ENCODE peak calls at places on chromosomes 11 and 22, in six cellular contexts. Y is GM12892, J is SK-N-SH, O is K562, W is HepG2, Q is H1. N is an unnamed sample.

GRCh38 chr11:130308925-130309324 is 5.8 kb downstream of the ZBTB44 start:
- DNase-seq in Q (no peak), W (no peak), O (peak), Y (no peak), J (no peak), N (no peak)

GRCh38 chr11:11786771-11787170 is 55.0 kb upstream of the USP47 start:
- DNase-seq in J (no peak), Y (no peak), W (no peak), O (no peak), Q (no peak), N (no peak)

GRCh38 chr11:16785520-16786128 is 47.2 kb downstream of the C11orf58 start:
- DNase-seq in W (peak), O (peak), Y (peak), J (peak), Q (peak), N (peak)

GRCh38 chr11:36280531-36280930 is 8.7 kb downstream of the COMMD9 start:
- DNase-seq in J (no peak), O (no peak), W (no peak), Y (no peak), Q (no peak), N (no peak)

GRCh38 chr22:24594569-24595120 is 1.8 kb upstream of the LRRC75B start:
- DNase-seq in W (no peak), Q (no peak), Y (no peak), O (no peak), J (peak), N (no peak)

GRCh38 chr11:114111369-114112042 is 52.0 kb downstream of the ZBTB16 start:
- DNase-seq in W (no peak), J (no peak), O (no peak), Y (no peak), Q (no peak), N (no peak)

GRCh38 chr11:65442952-65443351 is 20.4 kb downstream of the NEAT1 start:
- DNase-seq in Y (no peak), J (no peak), O (no peak), W (no peak), Q (no peak), N (no peak)

GRCh38 chr22:46087816-46088277 is 62.5 kb upstream of the PPARA start:
- DNase-seq in O (peak), Y (no peak), J (peak), W (no peak), Q (no peak), N (no peak)

GRCh38 chr11:18633256-18634139 is 644 bp downstream of the SPTY2D1 start:
- DNase-seq in Y (no peak), Q (no peak), J (peak), W (no peak), O (no peak), N (peak)

GRCh38 chr22:27797793-27798525 is 3.6 kb downstream of the MN1 start:
- DNase-seq in Y (no peak), W (no peak), Q (no peak), J (no peak), O (no peak), N (no peak)

GRCh38 chr11:97948793-97949192 is 1072.0 kb upstream of the CNTN5 start:
- DNase-seq in Q (no peak), Y (no peak), O (no peak), J (no peak), W (no peak), N (no peak)

GRCh38 chr11:20047006-20047405 is 113.3 kb downstream of the DBX1 start:
- DNase-seq in W (no peak), Y (no peak), J (no peak), O (no peak), Q (no peak), N (no peak)

GRCh38 chr22:19143967-19144400 is 467 bp downstream of the ESS2 start:
- DNase-seq in W (no peak), Y (no peak), Q (no peak), O (peak), J (no peak), N (no peak)
- TF ChIP-seq TAF1 in W (no peak), Y (no peak), Q (no peak), O (no peak), J (no peak), N (no peak)

DNA sequence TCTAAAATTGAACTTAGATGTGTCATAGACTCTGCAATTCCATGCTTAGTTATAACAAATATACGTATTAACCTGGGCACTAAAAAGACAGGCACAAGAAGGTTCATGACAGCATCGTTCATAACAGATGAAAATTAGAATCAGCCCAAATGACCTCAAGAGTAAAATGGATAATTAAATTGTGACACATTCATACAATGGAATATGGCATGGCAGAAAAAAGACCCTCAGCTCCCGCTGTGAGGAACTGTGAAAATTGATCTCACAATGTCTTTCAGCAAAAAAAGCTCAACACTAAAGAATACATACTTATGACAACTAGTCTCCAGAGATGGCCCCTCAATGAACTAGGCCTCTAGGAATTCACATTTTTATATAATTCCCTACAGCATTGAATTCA is 386.0 kb downstream of the GUCY1A2 start:
- DNase-seq in W (no peak), Y (no peak), J (no peak), O (no peak), Q (no peak), N (no peak)
- TF ChIP-seq TAF1 in W (no peak), Y (no peak), J (no peak), O (no peak), Q (no peak), N (no peak)

GRCh38 chr11:9802291-9802861 is 138.5 kb downstream of the SWAP70 start:
- DNase-seq in Q (no peak), J (peak), Y (no peak), W (no peak), O (no peak), N (no peak)
- TF ChIP-seq TAF1 in Q (no peak), J (no peak), Y (no peak), W (no peak), O (no peak), N (no peak)

GRCh38 chr11:85171648-85172257 is 455.4 kb downstream of the DLG2 start:
- DNase-seq in O (no peak), W (no peak), J (no peak), Q (no peak), Y (no peak), N (no peak)

GRCh38 chr11:85165819-85166218 is 461.3 kb downstream of the DLG2 start:
- DNase-seq in W (no peak), Y (no peak), Q (no peak), O (no peak), J (no peak), N (no peak)

GRCh38 chr11:85167038-85167437 is 460.1 kb downstream of the DLG2 start:
- DNase-seq in Q (no peak), Y (no peak), O (no peak), W (no peak), J (no peak), N (no peak)

GRCh38 chr11:85167471-85167870 is 459.7 kb downstream of the DLG2 start:
- DNase-seq in W (no peak), Y (no peak), Q (no peak), J (no peak), O (no peak), N (no peak)

GRCh38 chr11:85170184-85170583 is 457.0 kb downstream of the DLG2 start:
- DNase-seq in Y (no peak), Q (no peak), W (no peak), J (no peak), O (no peak), N (no peak)
- TF ChIP-seq TAF1 in Y (no peak), Q (no peak), W (no peak), J (no peak), O (no peak), N (no peak)

DNA sequence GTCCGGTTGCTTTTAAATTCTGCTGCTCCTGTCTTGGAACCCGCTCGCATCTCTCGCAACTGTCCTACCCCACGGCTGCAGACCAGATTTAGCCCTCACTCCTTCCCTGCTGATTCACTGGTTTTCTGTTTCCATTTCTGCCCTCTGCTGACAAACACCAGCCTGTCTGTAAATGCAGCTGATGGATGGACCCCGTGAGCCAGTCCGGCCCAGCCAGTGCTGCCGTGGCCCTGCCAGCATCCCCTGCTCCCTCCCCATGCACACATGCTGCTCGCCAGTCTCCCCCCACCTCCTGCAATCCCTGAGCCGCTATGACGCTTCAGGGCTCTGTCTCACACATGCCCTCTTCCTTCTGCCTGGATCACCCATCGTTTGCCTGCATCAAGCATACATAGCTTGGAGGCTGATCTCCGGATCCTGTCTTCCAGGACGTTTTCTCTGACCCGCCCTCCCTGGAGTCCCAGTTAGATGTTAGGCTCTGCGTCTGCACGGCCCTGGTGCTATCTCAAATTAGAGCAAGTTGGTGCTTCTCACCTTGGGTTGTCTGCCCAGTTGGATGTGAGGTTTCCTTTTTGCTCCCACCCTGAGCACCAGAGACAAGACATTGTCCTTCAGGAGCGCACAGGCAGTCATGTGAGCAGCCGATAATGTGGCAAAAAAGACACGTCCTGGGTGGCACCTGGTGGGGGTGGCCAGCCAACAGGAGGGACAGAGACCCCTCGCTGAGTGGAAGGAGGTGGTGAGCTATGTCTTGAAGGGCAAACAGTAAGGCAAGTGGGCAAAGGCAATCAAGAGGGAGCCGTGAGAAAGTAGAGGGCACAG is 4.3 kb upstream of the ACR start:
- DNase-seq in Y (no peak), Q (peak), J (peak), W (no peak), O (no peak), N (no peak)
- TF ChIP-seq TAF1 in Y (no peak), Q (no peak), J (no peak), W (no peak), O (no peak), N (no peak)

DNA sequence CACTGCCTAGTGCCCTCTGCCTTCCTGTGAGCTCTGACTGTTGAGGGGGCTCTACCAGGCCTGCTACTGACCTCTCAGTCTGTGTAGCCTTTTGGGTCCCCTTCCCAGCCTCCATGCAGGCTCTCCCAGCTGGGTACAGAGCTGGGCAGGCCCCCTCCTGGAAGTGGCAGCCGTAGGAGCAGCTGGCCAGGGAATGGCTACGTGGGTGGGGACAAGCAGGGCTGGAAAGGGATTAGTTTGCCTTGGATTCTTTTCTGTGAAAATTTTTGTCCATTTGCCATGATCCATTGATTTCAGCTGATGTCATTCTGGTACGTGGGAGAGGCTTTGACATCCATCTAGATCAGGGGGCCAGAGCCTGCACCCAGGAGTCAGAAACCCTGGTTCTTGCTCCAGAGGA is 23.9 kb upstream of the NECTIN1 start:
- DNase-seq in O (no peak), Q (no peak), Y (no peak), W (no peak), J (no peak), N (no peak)
- TF ChIP-seq TAF1 in O (no peak), Q (no peak), Y (no peak), W (no peak), J (no peak), N (no peak)

GRCh38 chr11:62548545-62549335 is 2.1 kb upstream of the AHNAK start:
- DNase-seq in Q (no peak), J (no peak), W (peak), Y (no peak), O (peak), N (no peak)
- TF ChIP-seq TAF1 in Q (no peak), J (no peak), W (no peak), Y (no peak), O (no peak), N (no peak)

GRCh38 chr11:61079416-61080150 is 22.7 kb upstream of the CD5 start:
- DNase-seq in J (no peak), Y (no peak), O (no peak), Q (no peak), W (no peak), N (no peak)
- TF ChIP-seq TAF1 in J (no peak), Y (no peak), O (no peak), Q (no peak), W (no peak), N (no peak)